ENCODE peak calls at places on chromosomes 1 and 21, in four cellular contexts. One of them, this sample, is unnamed.

GRCh38 chr21:45592208-45592619 is 50.0 kb upstream of the SLC19A1 start:
- DNase-seq in NCI-H524 treated with DMSO at 0.1 percent for 48 hours: no peak
- DNase-seq in stimulated activated naive B cell treated with anti-CD40 and anti-IgM and Interleukin-4, amounts not matched to agents 10 μg/mL and 1 μg/mL and 100 μg/mL, for 72 hours: peak
- DNase-seq in hepatic stellate cell: no peak
- DNase-seq in this sample: peak

GRCh38 chr21:31892686-31893085 is 19.9 kb downstream of the HUNK start:
- DNase-seq in NCI-H524 treated with DMSO at 0.1 percent for 48 hours: no peak
- DNase-seq in hepatic stellate cell: no peak
- DNase-seq in stimulated activated naive B cell treated with anti-CD40 and anti-IgM and Interleukin-4, amounts not matched to agents 10 μg/mL and 1 μg/mL and 100 μg/mL, for 72 hours: no peak
- DNase-seq in this sample: no peak

GRCh38 chr21:32994305-32994704 is 31.4 kb upstream of the OLIG2 start:
- DNase-seq in stimulated activated naive B cell treated with anti-CD40 and anti-IgM and Interleukin-4, amounts not matched to agents 10 μg/mL and 1 μg/mL and 100 μg/mL, for 72 hours: no peak
- DNase-seq in hepatic stellate cell: peak
- DNase-seq in NCI-H524 treated with DMSO at 0.1 percent for 48 hours: no peak
- DNase-seq in this sample: no peak

GRCh38 chr1:200724064-200724463 is 14.6 kb upstream of the CAMSAP2 start:
- DNase-seq in NCI-H524 treated with DMSO at 0.1 percent for 48 hours: no peak
- DNase-seq in stimulated activated naive B cell treated with anti-CD40 and anti-IgM and Interleukin-4, amounts not matched to agents 10 μg/mL and 1 μg/mL and 100 μg/mL, for 72 hours: no peak
- DNase-seq in hepatic stellate cell: no peak
- DNase-seq in this sample: no peak

GRCh38 chr1:53292690-53293089 is 35.2 kb downstream of the LRP8 start:
- DNase-seq in NCI-H524 treated with DMSO at 0.1 percent for 48 hours: no peak
- DNase-seq in stimulated activated naive B cell treated with anti-CD40 and anti-IgM and Interleukin-4, amounts not matched to agents 10 μg/mL and 1 μg/mL and 100 μg/mL, for 72 hours: peak
- DNase-seq in hepatic stellate cell: no peak
- DNase-seq in this sample: peak

GRCh38 chr21:36127250-36127904 is 7.5 kb upstream of the CBR3 start:
- DNase-seq in stimulated activated naive B cell treated with anti-CD40 and anti-IgM and Interleukin-4, amounts not matched to agents 10 μg/mL and 1 μg/mL and 100 μg/mL, for 72 hours: no peak
- DNase-seq in NCI-H524 treated with DMSO at 0.1 percent for 48 hours: no peak
- DNase-seq in hepatic stellate cell: no peak
- DNase-seq in this sample: no peak

GRCh38 chr1:80799457-80799856 is 1001.3 kb upstream of the ADGRL2 start:
- DNase-seq in hepatic stellate cell: no peak
- DNase-seq in stimulated activated naive B cell treated with anti-CD40 and anti-IgM and Interleukin-4, amounts not matched to agents 10 μg/mL and 1 μg/mL and 100 μg/mL, for 72 hours: no peak
- DNase-seq in NCI-H524 treated with DMSO at 0.1 percent for 48 hours: no peak
- DNase-seq in this sample: no peak

GRCh38 chr1:169487561-169487960 is 1.8 kb upstream of the SLC19A2 start:
- DNase-seq in NCI-H524 treated with DMSO at 0.1 percent for 48 hours: no peak
- DNase-seq in stimulated activated naive B cell treated with anti-CD40 and anti-IgM and Interleukin-4, amounts not matched to agents 10 μg/mL and 1 μg/mL and 100 μg/mL, for 72 hours: no peak
- DNase-seq in hepatic stellate cell: no peak
- DNase-seq in this sample: no peak

GRCh38 chr1:64323054-64323453 is 119.6 kb downstream of the UBE2U start:
- DNase-seq in NCI-H524 treated with DMSO at 0.1 percent for 48 hours: no peak
- DNase-seq in hepatic stellate cell: no peak
- DNase-seq in stimulated activated naive B cell treated with anti-CD40 and anti-IgM and Interleukin-4, amounts not matched to agents 10 μg/mL and 1 μg/mL and 100 μg/mL, for 72 hours: no peak
- DNase-seq in this sample: no peak

GRCh38 chr1:5770981-5771765 is 221.1 kb downstream of the NPHP4 start:
- DNase-seq in stimulated activated naive B cell treated with anti-CD40 and anti-IgM and Interleukin-4, amounts not matched to agents 10 μg/mL and 1 μg/mL and 100 μg/mL, for 72 hours: peak
- DNase-seq in NCI-H524 treated with DMSO at 0.1 percent for 48 hours: peak
- DNase-seq in hepatic stellate cell: no peak
- DNase-seq in this sample: no peak

GRCh38 chr1:182279724-182280506 is 111.7 kb downstream of the GLUL start:
- DNase-seq in NCI-H524 treated with DMSO at 0.1 percent for 48 hours: peak
- DNase-seq in stimulated activated naive B cell treated with anti-CD40 and anti-IgM and Interleukin-4, amounts not matched to agents 10 μg/mL and 1 μg/mL and 100 μg/mL, for 72 hours: no peak
- DNase-seq in hepatic stellate cell: no peak
- DNase-seq in this sample: no peak

GRCh38 chr1:215872658-215873057 is 305.6 kb downstream of the KCTD3 start:
- DNase-seq in stimulated activated naive B cell treated with anti-CD40 and anti-IgM and Interleukin-4, amounts not matched to agents 10 μg/mL and 1 μg/mL and 100 μg/mL, for 72 hours: no peak
- DNase-seq in NCI-H524 treated with DMSO at 0.1 percent for 48 hours: no peak
- DNase-seq in hepatic stellate cell: no peak
- DNase-seq in this sample: no peak

GRCh38 chr21:45640888-45641479 is 2.5 kb upstream of the PCBP3 start:
- DNase-seq in NCI-H524 treated with DMSO at 0.1 percent for 48 hours: no peak
- DNase-seq in stimulated activated naive B cell treated with anti-CD40 and anti-IgM and Interleukin-4, amounts not matched to agents 10 μg/mL and 1 μg/mL and 100 μg/mL, for 72 hours: no peak
- DNase-seq in hepatic stellate cell: peak
- DNase-seq in this sample: no peak

GRCh38 chr1:36511804-36512798 is 29.4 kb upstream of the CSF3R start:
- DNase-seq in stimulated activated naive B cell treated with anti-CD40 and anti-IgM and Interleukin-4, amounts not matched to agents 10 μg/mL and 1 μg/mL and 100 μg/mL, for 72 hours: no peak
- DNase-seq in hepatic stellate cell: no peak
- DNase-seq in NCI-H524 treated with DMSO at 0.1 percent for 48 hours: no peak
- DNase-seq in this sample: no peak

GRCh38 chr1:42646056-42646455 is 12.2 kb upstream of the PPIH start:
- DNase-seq in hepatic stellate cell: no peak
- DNase-seq in NCI-H524 treated with DMSO at 0.1 percent for 48 hours: no peak
- DNase-seq in stimulated activated naive B cell treated with anti-CD40 and anti-IgM and Interleukin-4, amounts not matched to agents 10 μg/mL and 1 μg/mL and 100 μg/mL, for 72 hours: no peak
- DNase-seq in this sample: no peak

GRCh38 chr1:226632169-226632884 is 83.8 kb downstream of the STUM start:
- DNase-seq in stimulated activated naive B cell treated with anti-CD40 and anti-IgM and Interleukin-4, amounts not matched to agents 10 μg/mL and 1 μg/mL and 100 μg/mL, for 72 hours: no peak
- DNase-seq in hepatic stellate cell: no peak
- DNase-seq in NCI-H524 treated with DMSO at 0.1 percent for 48 hours: no peak
- DNase-seq in this sample: no peak

GRCh38 chr1:75412616-75413015 is 198.3 kb downstream of the SLC44A5 start:
- DNase-seq in NCI-H524 treated with DMSO at 0.1 percent for 48 hours: no peak
- DNase-seq in hepatic stellate cell: no peak
- DNase-seq in stimulated activated naive B cell treated with anti-CD40 and anti-IgM and Interleukin-4, amounts not matched to agents 10 μg/mL and 1 μg/mL and 100 μg/mL, for 72 hours: no peak
- DNase-seq in this sample: no peak

GRCh38 chr1:39408641-39409054 is 82.8 kb upstream of the BMP8A start:
- DNase-seq in stimulated activated naive B cell treated with anti-CD40 and anti-IgM and Interleukin-4, amounts not matched to agents 10 μg/mL and 1 μg/mL and 100 μg/mL, for 72 hours: peak
- DNase-seq in hepatic stellate cell: peak
- DNase-seq in NCI-H524 treated with DMSO at 0.1 percent for 48 hours: peak
- DNase-seq in this sample: peak

GRCh38 chr1:219130536-219130935 is 43.1 kb upstream of the LYPLAL1 start:
- DNase-seq in hepatic stellate cell: no peak
- DNase-seq in NCI-H524 treated with DMSO at 0.1 percent for 48 hours: no peak
- DNase-seq in stimulated activated naive B cell treated with anti-CD40 and anti-IgM and Interleukin-4, amounts not matched to agents 10 μg/mL and 1 μg/mL and 100 μg/mL, for 72 hours: no peak
- DNase-seq in this sample: no peak

GRCh38 chr1:160675641-160676410 is 29.0 kb upstream of the SLAMF1 start:
- DNase-seq in stimulated activated naive B cell treated with anti-CD40 and anti-IgM and Interleukin-4, amounts not matched to agents 10 μg/mL and 1 μg/mL and 100 μg/mL, for 72 hours: peak
- DNase-seq in NCI-H524 treated with DMSO at 0.1 percent for 48 hours: no peak
- DNase-seq in hepatic stellate cell: peak
- DNase-seq in this sample: peak

GRCh38 chr1:79386730-79387129 is 380.2 kb upstream of the ADGRL4 start:
- DNase-seq in NCI-H524 treated with DMSO at 0.1 percent for 48 hours: no peak
- DNase-seq in hepatic stellate cell: no peak
- DNase-seq in stimulated activated naive B cell treated with anti-CD40 and anti-IgM and Interleukin-4, amounts not matched to agents 10 μg/mL and 1 μg/mL and 100 μg/mL, for 72 hours: no peak
- DNase-seq in this sample: no peak

GRCh38 chr21:25457411-25457810 is 149.9 kb downstream of the MRPL39 start:
- DNase-seq in hepatic stellate cell: peak
- DNase-seq in NCI-H524 treated with DMSO at 0.1 percent for 48 hours: no peak
- DNase-seq in stimulated activated naive B cell treated with anti-CD40 and anti-IgM and Interleukin-4, amounts not matched to agents 10 μg/mL and 1 μg/mL and 100 μg/mL, for 72 hours: no peak
- DNase-seq in this sample: peak

GRCh38 chr1:48036693-48037386 is 39.7 kb upstream of the TRABD2B start:
- DNase-seq in stimulated activated naive B cell treated with anti-CD40 and anti-IgM and Interleukin-4, amounts not matched to agents 10 μg/mL and 1 μg/mL and 100 μg/mL, for 72 hours: no peak
- DNase-seq in hepatic stellate cell: no peak
- DNase-seq in NCI-H524 treated with DMSO at 0.1 percent for 48 hours: no peak
- DNase-seq in this sample: no peak

GRCh38 chr1:3506943-3507342 is 52.5 kb downstream of the ARHGEF16 start:
- DNase-seq in NCI-H524 treated with DMSO at 0.1 percent for 48 hours: no peak
- DNase-seq in stimulated activated naive B cell treated with anti-CD40 and anti-IgM and Interleukin-4, amounts not matched to agents 10 μg/mL and 1 μg/mL and 100 μg/mL, for 72 hours: no peak
- DNase-seq in hepatic stellate cell: no peak
- DNase-seq in this sample: no peak

GRCh38 chr1:59272507-59272906 is 24.4 kb upstream of the FGGY start:
- DNase-seq in stimulated activated naive B cell treated with anti-CD40 and anti-IgM and Interleukin-4, amounts not matched to agents 10 μg/mL and 1 μg/mL and 100 μg/mL, for 72 hours: peak
- DNase-seq in hepatic stellate cell: peak
- DNase-seq in NCI-H524 treated with DMSO at 0.1 percent for 48 hours: no peak
- DNase-seq in this sample: peak

GRCh38 chr1:15617874-15618684 is 821 bp downstream of the DDI2 start:
- DNase-seq in hepatic stellate cell: peak
- DNase-seq in stimulated activated naive B cell treated with anti-CD40 and anti-IgM and Interleukin-4, amounts not matched to agents 10 μg/mL and 1 μg/mL and 100 μg/mL, for 72 hours: peak
- DNase-seq in NCI-H524 treated with DMSO at 0.1 percent for 48 hours: no peak
- DNase-seq in this sample: peak

GRCh38 chr1:41707793-41708192 is 210.9 kb downstream of the HIVEP3 start:
- DNase-seq in hepatic stellate cell: no peak
- DNase-seq in stimulated activated naive B cell treated with anti-CD40 and anti-IgM and Interleukin-4, amounts not matched to agents 10 μg/mL and 1 μg/mL and 100 μg/mL, for 72 hours: no peak
- DNase-seq in NCI-H524 treated with DMSO at 0.1 percent for 48 hours: no peak
- DNase-seq in this sample: no peak

GRCh38 chr1:205313681-205314308 is 7.8 kb downstream of the NUAK2 start:
- DNase-seq in stimulated activated naive B cell treated with anti-CD40 and anti-IgM and Interleukin-4, amounts not matched to agents 10 μg/mL and 1 μg/mL and 100 μg/mL, for 72 hours: peak
- DNase-seq in NCI-H524 treated with DMSO at 0.1 percent for 48 hours: peak
- DNase-seq in hepatic stellate cell: peak
- DNase-seq in this sample: peak

GRCh38 chr1:201095581-201096531 is 16.4 kb downstream of the CACNA1S start:
- DNase-seq in hepatic stellate cell: no peak
- DNase-seq in stimulated activated naive B cell treated with anti-CD40 and anti-IgM and Interleukin-4, amounts not matched to agents 10 μg/mL and 1 μg/mL and 100 μg/mL, for 72 hours: peak
- DNase-seq in NCI-H524 treated with DMSO at 0.1 percent for 48 hours: no peak
- DNase-seq in this sample: peak

GRCh38 chr1:156944268-156944667 is 23.8 kb downstream of the LRRC71 start:
- DNase-seq in stimulated activated naive B cell treated with anti-CD40 and anti-IgM and Interleukin-4, amounts not matched to agents 10 μg/mL and 1 μg/mL and 100 μg/mL, for 72 hours: no peak
- DNase-seq in hepatic stellate cell: no peak
- DNase-seq in NCI-H524 treated with DMSO at 0.1 percent for 48 hours: no peak
- DNase-seq in this sample: no peak

GRCh38 chr21:28734522-28735175 is 258.0 kb downstream of the LTN1 start:
- DNase-seq in NCI-H524 treated with DMSO at 0.1 percent for 48 hours: no peak
- DNase-seq in hepatic stellate cell: no peak
- DNase-seq in stimulated activated naive B cell treated with anti-CD40 and anti-IgM and Interleukin-4, amounts not matched to agents 10 μg/mL and 1 μg/mL and 100 μg/mL, for 72 hours: no peak
- DNase-seq in this sample: no peak

GRCh38 chr1:22313321-22313720 is 138.3 kb upstream of the ZBTB40 start:
- DNase-seq in NCI-H524 treated with DMSO at 0.1 percent for 48 hours: no peak
- DNase-seq in stimulated activated naive B cell treated with anti-CD40 and anti-IgM and Interleukin-4, amounts not matched to agents 10 μg/mL and 1 μg/mL and 100 μg/mL, for 72 hours: no peak
- DNase-seq in hepatic stellate cell: no peak
- DNase-seq in this sample: no peak

GRCh38 chr1:214952648-214953047 is 129.9 kb upstream of the KCNK2 start:
- DNase-seq in stimulated activated naive B cell treated with anti-CD40 and anti-IgM and Interleukin-4, amounts not matched to agents 10 μg/mL and 1 μg/mL and 100 μg/mL, for 72 hours: no peak
- DNase-seq in NCI-H524 treated with DMSO at 0.1 percent for 48 hours: peak
- DNase-seq in hepatic stellate cell: no peak
- DNase-seq in this sample: no peak

GRCh38 chr21:42002421-42002958 is 7.7 kb downstream of the ZBTB21 start:
- DNase-seq in hepatic stellate cell: peak
- DNase-seq in NCI-H524 treated with DMSO at 0.1 percent for 48 hours: no peak
- DNase-seq in stimulated activated naive B cell treated with anti-CD40 and anti-IgM and Interleukin-4, amounts not matched to agents 10 μg/mL and 1 μg/mL and 100 μg/mL, for 72 hours: peak
- DNase-seq in this sample: peak

GRCh38 chr1:29236993-29237905 is 927 bp downstream of the PTPRU start:
- DNase-seq in stimulated activated naive B cell treated with anti-CD40 and anti-IgM and Interleukin-4, amounts not matched to agents 10 μg/mL and 1 μg/mL and 100 μg/mL, for 72 hours: no peak
- DNase-seq in hepatic stellate cell: peak
- DNase-seq in NCI-H524 treated with DMSO at 0.1 percent for 48 hours: no peak
- DNase-seq in this sample: no peak

GRCh38 chr21:33817663-33818433 is 97.8 kb downstream of the ATP5PO start:
- DNase-seq in stimulated activated naive B cell treated with anti-CD40 and anti-IgM and Interleukin-4, amounts not matched to agents 10 μg/mL and 1 μg/mL and 100 μg/mL, for 72 hours: no peak
- DNase-seq in NCI-H524 treated with DMSO at 0.1 percent for 48 hours: no peak
- DNase-seq in hepatic stellate cell: no peak
- DNase-seq in this sample: no peak

GRCh38 chr1:2384941-2385481 is 6.3 kb downstream of the MORN1 start:
- DNase-seq in NCI-H524 treated with DMSO at 0.1 percent for 48 hours: no peak
- DNase-seq in hepatic stellate cell: peak
- DNase-seq in stimulated activated naive B cell treated with anti-CD40 and anti-IgM and Interleukin-4, amounts not matched to agents 10 μg/mL and 1 μg/mL and 100 μg/mL, for 72 hours: no peak
- DNase-seq in this sample: no peak

GRCh38 chr1:197801684-197802083 is 26.4 kb upstream of the DENND1B start:
- DNase-seq in hepatic stellate cell: no peak
- DNase-seq in NCI-H524 treated with DMSO at 0.1 percent for 48 hours: no peak
- DNase-seq in stimulated activated naive B cell treated with anti-CD40 and anti-IgM and Interleukin-4, amounts not matched to agents 10 μg/mL and 1 μg/mL and 100 μg/mL, for 72 hours: no peak
- DNase-seq in this sample: no peak

This sample was measured in GM10248.